ENCODE peak calls at places on chromosomes 11 and 22, in eight cellular contexts. One of them, this sample, is unnamed.

GRCh38 chr11:68659158-68659921 is 25.0 kb upstream of the GAL start:
- DNase-seq in pulmonary artery endothelial cell: peak; percentile 65
- DNase-seq in naive thymus-derived CD4-positive, alpha-beta T cell: no peak
- DNase-seq in osteoblast: peak; percentile 99
- DNase-seq in EL: peak; percentile 96
- DNase-seq in substantia nigra: no peak
- DNase-seq in lower lobe of right lung: no peak
- DNase-seq in CD8-positive, alpha-beta T cell: no peak
- DNase-seq in this sample: peak; percentile 98

GRCh38 chr11:2701230-2701629 is 1.4 kb upstream of the KCNQ1OT1 start:
- DNase-seq in pulmonary artery endothelial cell: no peak
- DNase-seq in naive thymus-derived CD4-positive, alpha-beta T cell: no peak
- DNase-seq in osteoblast: peak; percentile 80
- DNase-seq in EL: no peak
- DNase-seq in substantia nigra: no peak
- DNase-seq in lower lobe of right lung: no peak
- DNase-seq in CD8-positive, alpha-beta T cell: no peak
- DNase-seq in this sample: no peak

GRCh38 chr11:123246749-123247497 is 51.9 kb upstream of the CLMP start:
- DNase-seq in pulmonary artery endothelial cell: peak; percentile 27
- DNase-seq in naive thymus-derived CD4-positive, alpha-beta T cell: peak; percentile 62
- DNase-seq in osteoblast: peak; percentile 86
- DNase-seq in EL: peak; percentile 77
- DNase-seq in substantia nigra: peak; percentile 15
- DNase-seq in lower lobe of right lung: peak; percentile 85
- DNase-seq in CD8-positive, alpha-beta T cell: peak; percentile 80
- DNase-seq in this sample: peak; percentile 66

GRCh38 chr22:35733742-35734516 is 16.3 kb downstream of the APOL5 start:
- DNase-seq in pulmonary artery endothelial cell: no peak
- DNase-seq in naive thymus-derived CD4-positive, alpha-beta T cell: no peak
- DNase-seq in osteoblast: no peak
- DNase-seq in EL: no peak
- DNase-seq in substantia nigra: no peak
- DNase-seq in lower lobe of right lung: no peak
- DNase-seq in CD8-positive, alpha-beta T cell: no peak
- DNase-seq in this sample: no peak

GRCh38 chr11:102882389-102883024 is 7.7 kb upstream of the MMP12 start:
- DNase-seq in pulmonary artery endothelial cell: no peak
- DNase-seq in naive thymus-derived CD4-positive, alpha-beta T cell: no peak
- DNase-seq in osteoblast: peak; percentile 69
- DNase-seq in EL: peak; percentile 60
- DNase-seq in substantia nigra: no peak
- DNase-seq in lower lobe of right lung: no peak
- DNase-seq in CD8-positive, alpha-beta T cell: no peak
- DNase-seq in this sample: no peak

GRCh38 chr11:106156290-106156937 is 79.0 kb downstream of the AASDHPPT start:
- DNase-seq in pulmonary artery endothelial cell: no peak
- DNase-seq in naive thymus-derived CD4-positive, alpha-beta T cell: no peak
- DNase-seq in osteoblast: peak; percentile 43
- DNase-seq in EL: peak; percentile 57
- DNase-seq in substantia nigra: no peak
- DNase-seq in lower lobe of right lung: no peak
- DNase-seq in CD8-positive, alpha-beta T cell: no peak
- DNase-seq in this sample: no peak

GRCh38 chr22:43515411-43515810 is 103.6 kb downstream of the MPPED1 start:
- DNase-seq in pulmonary artery endothelial cell: no peak
- DNase-seq in naive thymus-derived CD4-positive, alpha-beta T cell: no peak
- DNase-seq in osteoblast: peak; percentile 62
- DNase-seq in EL: no peak
- DNase-seq in substantia nigra: no peak
- DNase-seq in lower lobe of right lung: no peak
- DNase-seq in CD8-positive, alpha-beta T cell: no peak
- DNase-seq in this sample: no peak

GRCh38 chr11:133531450-133531849 is 851 bp downstream of the OPCML start:
- DNase-seq in pulmonary artery endothelial cell: no peak
- DNase-seq in naive thymus-derived CD4-positive, alpha-beta T cell: no peak
- DNase-seq in osteoblast: no peak
- DNase-seq in EL: no peak
- DNase-seq in substantia nigra: no peak
- DNase-seq in lower lobe of right lung: no peak
- DNase-seq in CD8-positive, alpha-beta T cell: no peak
- DNase-seq in this sample: no peak

GRCh38 chr22:42780070-42780540 is 59.4 kb upstream of the A4GALT start:
- DNase-seq in pulmonary artery endothelial cell: peak; percentile 91
- DNase-seq in naive thymus-derived CD4-positive, alpha-beta T cell: no peak
- DNase-seq in osteoblast: peak; percentile 94
- DNase-seq in EL: peak; percentile 87
- DNase-seq in substantia nigra: no peak
- DNase-seq in lower lobe of right lung: no peak
- DNase-seq in CD8-positive, alpha-beta T cell: peak; percentile 34
- DNase-seq in this sample: peak; percentile 46

GRCh38 chr11:69642549-69642912 is 1.6 kb downstream of the CCND1 start:
- DNase-seq in pulmonary artery endothelial cell: no peak
- DNase-seq in naive thymus-derived CD4-positive, alpha-beta T cell: peak; percentile 36
- DNase-seq in osteoblast: peak; percentile 83
- DNase-seq in EL: no peak
- DNase-seq in substantia nigra: no peak
- DNase-seq in lower lobe of right lung: no peak
- DNase-seq in CD8-positive, alpha-beta T cell: peak; percentile 33
- DNase-seq in this sample: no peak

GRCh38 chr11:4589024-4589423 is 4.8 kb upstream of the OR52I1 start:
- DNase-seq in pulmonary artery endothelial cell: no peak
- DNase-seq in naive thymus-derived CD4-positive, alpha-beta T cell: no peak
- DNase-seq in osteoblast: no peak
- DNase-seq in EL: no peak
- DNase-seq in substantia nigra: no peak
- DNase-seq in lower lobe of right lung: no peak
- DNase-seq in CD8-positive, alpha-beta T cell: no peak
- DNase-seq in this sample: no peak

GRCh38 chr22:26998134-26998533 is 340.7 kb downstream of the MIAT start:
- DNase-seq in pulmonary artery endothelial cell: no peak
- DNase-seq in naive thymus-derived CD4-positive, alpha-beta T cell: no peak
- DNase-seq in osteoblast: no peak
- DNase-seq in EL: no peak
- DNase-seq in substantia nigra: no peak
- DNase-seq in lower lobe of right lung: no peak
- DNase-seq in CD8-positive, alpha-beta T cell: no peak
- DNase-seq in this sample: no peak

GRCh38 chr11:84103096-84103495 is 816.9 kb upstream of the CCDC90B start:
- DNase-seq in pulmonary artery endothelial cell: no peak
- DNase-seq in naive thymus-derived CD4-positive, alpha-beta T cell: no peak
- DNase-seq in osteoblast: no peak
- DNase-seq in EL: no peak
- DNase-seq in substantia nigra: peak; percentile 24
- DNase-seq in lower lobe of right lung: no peak
- DNase-seq in CD8-positive, alpha-beta T cell: no peak
- DNase-seq in this sample: no peak

GRCh38 chr22:48740086-48740730 is 1087.5 kb downstream of the BRD1 start:
- DNase-seq in pulmonary artery endothelial cell: no peak
- DNase-seq in naive thymus-derived CD4-positive, alpha-beta T cell: no peak
- DNase-seq in osteoblast: peak; percentile 78
- DNase-seq in EL: no peak
- DNase-seq in substantia nigra: no peak
- DNase-seq in lower lobe of right lung: no peak
- DNase-seq in CD8-positive, alpha-beta T cell: no peak
- DNase-seq in this sample: no peak

GRCh38 chr11:15770798-15771414 is 585.4 kb downstream of the SOX6 start:
- DNase-seq in pulmonary artery endothelial cell: no peak
- DNase-seq in naive thymus-derived CD4-positive, alpha-beta T cell: no peak
- DNase-seq in osteoblast: no peak
- DNase-seq in EL: peak; percentile 51
- DNase-seq in substantia nigra: no peak
- DNase-seq in lower lobe of right lung: peak; percentile 49
- DNase-seq in CD8-positive, alpha-beta T cell: no peak
- DNase-seq in this sample: no peak

GRCh38 chr11:120573756-120574354 is 62.3 kb downstream of the GRIK4 start:
- DNase-seq in pulmonary artery endothelial cell: no peak
- DNase-seq in naive thymus-derived CD4-positive, alpha-beta T cell: no peak
- DNase-seq in osteoblast: no peak
- DNase-seq in EL: no peak
- DNase-seq in substantia nigra: no peak
- DNase-seq in lower lobe of right lung: no peak
- DNase-seq in CD8-positive, alpha-beta T cell: no peak
- DNase-seq in this sample: no peak

GRCh38 chr11:64343740-64344133 is 3.7 kb downstream of the CCDC88B start:
- DNase-seq in pulmonary artery endothelial cell: no peak
- DNase-seq in naive thymus-derived CD4-positive, alpha-beta T cell: no peak
- DNase-seq in osteoblast: peak; percentile 86
- DNase-seq in EL: no peak
- DNase-seq in substantia nigra: no peak
- DNase-seq in lower lobe of right lung: no peak
- DNase-seq in CD8-positive, alpha-beta T cell: no peak
- DNase-seq in this sample: no peak

GRCh38 chr11:2677127-2677526 is 22.7 kb downstream of the KCNQ1OT1 start:
- DNase-seq in pulmonary artery endothelial cell: no peak
- DNase-seq in naive thymus-derived CD4-positive, alpha-beta T cell: no peak
- DNase-seq in osteoblast: no peak
- DNase-seq in EL: no peak
- DNase-seq in substantia nigra: no peak
- DNase-seq in lower lobe of right lung: no peak
- DNase-seq in CD8-positive, alpha-beta T cell: no peak
- DNase-seq in this sample: no peak

GRCh38 chr11:77346906-77347603 is 45.6 kb upstream of the GDPD4 start:
- DNase-seq in pulmonary artery endothelial cell: no peak
- DNase-seq in naive thymus-derived CD4-positive, alpha-beta T cell: no peak
- DNase-seq in osteoblast: peak; percentile 48
- DNase-seq in EL: peak; percentile 97
- DNase-seq in substantia nigra: no peak
- DNase-seq in lower lobe of right lung: no peak
- DNase-seq in CD8-positive, alpha-beta T cell: no peak
- DNase-seq in this sample: no peak